ENCODE peak calls at places on chromosomes 7 and 10, in four cellular contexts. One of them, this sample, is unnamed.

GRCh38 chr7:42082144-42082543 is 154.9 kb downstream of the GLI3 start:
- DNase-seq in NCI-H1417: no peak
- DNase-seq in germinal center: no peak
- DNase-seq in stimulated activated CD8-positive, alpha-beta memory T cell treated with anti-CD3 and anti-CD28 coated beads, Interleukin-7, amount 100 ng/mL, for 1 hour: no peak
- DNase-seq in this sample: no peak

GRCh38 chr10:44125879-44126675 is 258.8 kb downstream of the CXCL12 start:
- DNase-seq in NCI-H1417: no peak
- DNase-seq in germinal center: no peak
- DNase-seq in stimulated activated CD8-positive, alpha-beta memory T cell treated with anti-CD3 and anti-CD28 coated beads, Interleukin-7, amount 100 ng/mL, for 1 hour: no peak
- DNase-seq in this sample: no peak

GRCh38 chr10:126854726-126855125 is 50.5 kb upstream of the DOCK1 start:
- DNase-seq in NCI-H1417: no peak
- DNase-seq in germinal center: no peak
- DNase-seq in stimulated activated CD8-positive, alpha-beta memory T cell treated with anti-CD3 and anti-CD28 coated beads, Interleukin-7, amount 100 ng/mL, for 1 hour: no peak
- DNase-seq in this sample: no peak

GRCh38 chr7:29214056-29214455 is 19.5 kb downstream of the CHN2 start:
- DNase-seq in NCI-H1417: no peak
- DNase-seq in germinal center: no peak
- DNase-seq in stimulated activated CD8-positive, alpha-beta memory T cell treated with anti-CD3 and anti-CD28 coated beads, Interleukin-7, amount 100 ng/mL, for 1 hour: no peak
- DNase-seq in this sample: no peak

GRCh38 chr7:122546496-122546895 is 152.4 kb downstream of the RNF133 start:
- DNase-seq in NCI-H1417: no peak
- DNase-seq in germinal center: no peak
- DNase-seq in stimulated activated CD8-positive, alpha-beta memory T cell treated with anti-CD3 and anti-CD28 coated beads, Interleukin-7, amount 100 ng/mL, for 1 hour: no peak
- DNase-seq in this sample: no peak

GRCh38 chr10:71233491-71233892 is 21.1 kb downstream of the UNC5B start:
- DNase-seq in NCI-H1417: no peak
- DNase-seq in germinal center: no peak
- DNase-seq in stimulated activated CD8-positive, alpha-beta memory T cell treated with anti-CD3 and anti-CD28 coated beads, Interleukin-7, amount 100 ng/mL, for 1 hour: no peak
- DNase-seq in this sample: no peak

GRCh38 chr7:130486963-130487324 is 4.9 kb upstream of the MEST start:
- DNase-seq in NCI-H1417: no peak
- DNase-seq in germinal center: no peak
- DNase-seq in stimulated activated CD8-positive, alpha-beta memory T cell treated with anti-CD3 and anti-CD28 coated beads, Interleukin-7, amount 100 ng/mL, for 1 hour: no peak
- DNase-seq in this sample: no peak

GRCh38 chr7:44141221-44141850 is at the start of gene MYL7:
- DNase-seq in NCI-H1417: no peak
- DNase-seq in germinal center: no peak
- DNase-seq in stimulated activated CD8-positive, alpha-beta memory T cell treated with anti-CD3 and anti-CD28 coated beads, Interleukin-7, amount 100 ng/mL, for 1 hour: no peak
- DNase-seq in this sample: no peak

GRCh38 chr7:141156446-141156845 is 82.6 kb downstream of the TMEM178B start:
- DNase-seq in NCI-H1417: no peak
- DNase-seq in germinal center: no peak
- DNase-seq in stimulated activated CD8-positive, alpha-beta memory T cell treated with anti-CD3 and anti-CD28 coated beads, Interleukin-7, amount 100 ng/mL, for 1 hour: no peak
- DNase-seq in this sample: no peak

GRCh38 chr7:134016223-134016941 is 110.8 kb upstream of the LRGUK start:
- DNase-seq in NCI-H1417: peak
- DNase-seq in germinal center: no peak
- DNase-seq in stimulated activated CD8-positive, alpha-beta memory T cell treated with anti-CD3 and anti-CD28 coated beads, Interleukin-7, amount 100 ng/mL, for 1 hour: no peak
- DNase-seq in this sample: no peak

GRCh38 chr7:100130608-100131453 is 4.1 kb downstream of the MBLAC1 start:
- DNase-seq in NCI-H1417: peak
- DNase-seq in germinal center: peak
- DNase-seq in stimulated activated CD8-positive, alpha-beta memory T cell treated with anti-CD3 and anti-CD28 coated beads, Interleukin-7, amount 100 ng/mL, for 1 hour: peak
- DNase-seq in this sample: peak

GRCh38 chr10:22849077-22849810 is 78.6 kb upstream of the ARMC3 start:
- DNase-seq in NCI-H1417: no peak
- DNase-seq in germinal center: peak
- DNase-seq in stimulated activated CD8-positive, alpha-beta memory T cell treated with anti-CD3 and anti-CD28 coated beads, Interleukin-7, amount 100 ng/mL, for 1 hour: no peak
- DNase-seq in this sample: peak

GRCh38 chr10:69334258-69335062 is 56.2 kb downstream of the HK1 start:
- DNase-seq in NCI-H1417: no peak
- DNase-seq in germinal center: no peak
- DNase-seq in stimulated activated CD8-positive, alpha-beta memory T cell treated with anti-CD3 and anti-CD28 coated beads, Interleukin-7, amount 100 ng/mL, for 1 hour: no peak
- DNase-seq in this sample: peak

GRCh38 chr7:77655836-77656455 is 40.3 kb upstream of the RSBN1L start:
- DNase-seq in NCI-H1417: no peak
- DNase-seq in germinal center: no peak
- DNase-seq in stimulated activated CD8-positive, alpha-beta memory T cell treated with anti-CD3 and anti-CD28 coated beads, Interleukin-7, amount 100 ng/mL, for 1 hour: no peak
- DNase-seq in this sample: peak

GRCh38 chr7:155201325-155202087 is 96.2 kb upstream of the INSIG1 start:
- DNase-seq in NCI-H1417: no peak
- DNase-seq in germinal center: no peak
- DNase-seq in stimulated activated CD8-positive, alpha-beta memory T cell treated with anti-CD3 and anti-CD28 coated beads, Interleukin-7, amount 100 ng/mL, for 1 hour: no peak
- DNase-seq in this sample: no peak

GRCh38 chr7:47520408-47520807 is 61.5 kb downstream of the TNS3 start:
- DNase-seq in NCI-H1417: no peak
- DNase-seq in germinal center: no peak
- DNase-seq in stimulated activated CD8-positive, alpha-beta memory T cell treated with anti-CD3 and anti-CD28 coated beads, Interleukin-7, amount 100 ng/mL, for 1 hour: no peak
- DNase-seq in this sample: peak

GRCh38 chr7:128767475-128768110 is 8.0 kb downstream of the OPN1SW start:
- DNase-seq in NCI-H1417: no peak
- DNase-seq in germinal center: no peak
- DNase-seq in stimulated activated CD8-positive, alpha-beta memory T cell treated with anti-CD3 and anti-CD28 coated beads, Interleukin-7, amount 100 ng/mL, for 1 hour: no peak
- DNase-seq in this sample: no peak

GRCh38 chr7:99375070-99375807 is 709 bp downstream of the ARPC1B start:
- DNase-seq in NCI-H1417: peak
- DNase-seq in germinal center: peak
- DNase-seq in stimulated activated CD8-positive, alpha-beta memory T cell treated with anti-CD3 and anti-CD28 coated beads, Interleukin-7, amount 100 ng/mL, for 1 hour: no peak
- DNase-seq in this sample: peak

GRCh38 chr7:156038345-156038744 is 226.1 kb upstream of the SHH start:
- DNase-seq in NCI-H1417: no peak
- DNase-seq in germinal center: no peak
- DNase-seq in stimulated activated CD8-positive, alpha-beta memory T cell treated with anti-CD3 and anti-CD28 coated beads, Interleukin-7, amount 100 ng/mL, for 1 hour: no peak
- DNase-seq in this sample: no peak